ENCODE peak calls at places on chromosomes 7 and 10, in five cellular contexts. X is brain pericyte, A is nucleus accumbens, U is gastrocnemius medialis, L is psoas muscle. F is an unnamed sample.

GRCh38 chr7:27169658-27170493 is 4.2 kb downstream of the HOXA10 start:
- DNase-seq in L (peak; percentile 70), A (no peak), X (no peak), U (no peak), F (peak; percentile 88)

GRCh38 chr10:95290801-95291633 is at the start of gene PDLIM1:
- DNase-seq in L (peak; percentile 92), X (no peak), A (no peak), U (peak; percentile 54), F (peak; percentile 58)

GRCh38 chr7:151139071-151139521 is 28.4 kb downstream of the GBX1 start:
- DNase-seq in A (no peak), X (no peak), L (peak; percentile 42), U (no peak), F (peak; percentile 77)

GRCh38 chr10:120012566-120012965 is 120.0 kb downstream of the SEC23IP start:
- DNase-seq in A (no peak), U (no peak), X (no peak), L (no peak), F (no peak)

GRCh38 chr7:1853619-1854520 is 183.8 kb downstream of the ELFN1 start:
- DNase-seq in L (peak; percentile 44), U (peak; percentile 1), A (no peak), X (no peak), F (no peak)

GRCh38 chr7:139767561-139767982 is 10.2 kb downstream of the HIPK2 start:
- DNase-seq in A (no peak), U (no peak), L (no peak), X (no peak), F (no peak)

GRCh38 chr7:3356173-3356572 is 55.1 kb downstream of the SDK1 start:
- DNase-seq in U (no peak), A (no peak), X (no peak), L (no peak), F (no peak)

GRCh38 chr10:29443745-29444523 is 155.1 kb downstream of the LYZL1 start:
- DNase-seq in U (no peak), A (no peak), X (no peak), L (no peak), F (no peak)

GRCh38 chr7:149881328-149882263 is 7.8 kb downstream of the ATP6V0E2 start:
- DNase-seq in A (no peak), L (no peak), U (no peak), X (no peak), F (no peak)

GRCh38 chr7:149330914-149331567 is 69.0 kb downstream of the ZNF783 start:
- DNase-seq in X (no peak), U (no peak), A (no peak), L (no peak), F (no peak)

GRCh38 chr7:150404172-150404784 is 25.1 kb downstream of the ZNF775 start:
- DNase-seq in X (no peak), A (no peak), U (no peak), L (peak; percentile 41), F (no peak)

F was measured in lower leg skin.